ENCODE peak calls at places on chromosomes 4 and X, in eight cellular contexts. One of them, this sample, is unnamed.

GRCh38 chr4:7213802-7214201 is 21.5 kb downstream of the SORCS2 start:
- DNase-seq in activated CD8-positive, alpha-beta memory T cell treated with anti-CD3 and anti-CD28 coated beads for 48 hours: no peak
- DNase-seq in T follicular helper cell: no peak
- DNase-seq in SJSA1: no peak
- DNase-seq in BJ: no peak
- DNase-seq in NCI-H2029 treated with DMSO at 0.1 percent for 48 hours: no peak
- DNase-seq in NCI-H1105: no peak
- DNase-seq in left ventricle myocardium superior: no peak
- DNase-seq in this sample: no peak

GRCh38 chr4:157895205-157895604 is 277.6 kb downstream of the GASK1B start:
- DNase-seq in activated CD8-positive, alpha-beta memory T cell treated with anti-CD3 and anti-CD28 coated beads for 48 hours: no peak
- DNase-seq in NCI-H1105: no peak
- DNase-seq in BJ: no peak
- DNase-seq in NCI-H2029 treated with DMSO at 0.1 percent for 48 hours: no peak
- DNase-seq in T follicular helper cell: no peak
- DNase-seq in SJSA1: no peak
- DNase-seq in left ventricle myocardium superior: no peak
- DNase-seq in this sample: no peak

GRCh38 chrX:96182366-96182765 is 502.3 kb upstream of the DIAPH2 start:
- DNase-seq in left ventricle myocardium superior: no peak
- DNase-seq in NCI-H2029 treated with DMSO at 0.1 percent for 48 hours: no peak
- DNase-seq in NCI-H1105: no peak
- DNase-seq in T follicular helper cell: no peak
- DNase-seq in activated CD8-positive, alpha-beta memory T cell treated with anti-CD3 and anti-CD28 coated beads for 48 hours: no peak
- DNase-seq in SJSA1: no peak
- DNase-seq in BJ: no peak
- DNase-seq in this sample: no peak

GRCh38 chr4:32985256-32985655 is 2265.1 kb downstream of the PCDH7 start:
- DNase-seq in left ventricle myocardium superior: no peak
- DNase-seq in activated CD8-positive, alpha-beta memory T cell treated with anti-CD3 and anti-CD28 coated beads for 48 hours: no peak
- DNase-seq in T follicular helper cell: no peak
- DNase-seq in SJSA1: no peak
- DNase-seq in NCI-H1105: no peak
- DNase-seq in BJ: no peak
- DNase-seq in NCI-H2029 treated with DMSO at 0.1 percent for 48 hours: no peak
- DNase-seq in this sample: no peak

GRCh38 chr4:40912455-40913055 is 162.8 kb downstream of the NSUN7 start:
- DNase-seq in activated CD8-positive, alpha-beta memory T cell treated with anti-CD3 and anti-CD28 coated beads for 48 hours: no peak
- DNase-seq in SJSA1: no peak
- DNase-seq in NCI-H1105: no peak
- DNase-seq in left ventricle myocardium superior: no peak
- DNase-seq in T follicular helper cell: no peak
- DNase-seq in BJ: no peak
- DNase-seq in NCI-H2029 treated with DMSO at 0.1 percent for 48 hours: no peak
- DNase-seq in this sample: no peak

GRCh38 chrX:16603822-16604221 is 46.1 kb upstream of the S100G start:
- DNase-seq in activated CD8-positive, alpha-beta memory T cell treated with anti-CD3 and anti-CD28 coated beads for 48 hours: no peak
- DNase-seq in NCI-H1105: no peak
- DNase-seq in left ventricle myocardium superior: no peak
- DNase-seq in T follicular helper cell: no peak
- DNase-seq in SJSA1: no peak
- DNase-seq in BJ: no peak
- DNase-seq in NCI-H2029 treated with DMSO at 0.1 percent for 48 hours: no peak
- DNase-seq in this sample: no peak

GRCh38 chrX:139203681-139204575 is 326.6 kb upstream of the F9 start:
- DNase-seq in NCI-H1105: no peak
- DNase-seq in activated CD8-positive, alpha-beta memory T cell treated with anti-CD3 and anti-CD28 coated beads for 48 hours: no peak
- DNase-seq in NCI-H2029 treated with DMSO at 0.1 percent for 48 hours: no peak
- DNase-seq in left ventricle myocardium superior: peak
- DNase-seq in T follicular helper cell: no peak
- DNase-seq in BJ: no peak
- DNase-seq in SJSA1: no peak
- DNase-seq in this sample: no peak

GRCh38 chr4:38189445-38189844 is 229.2 kb downstream of the PTTG2 start:
- DNase-seq in activated CD8-positive, alpha-beta memory T cell treated with anti-CD3 and anti-CD28 coated beads for 48 hours: no peak
- DNase-seq in NCI-H1105: no peak
- DNase-seq in left ventricle myocardium superior: no peak
- DNase-seq in T follicular helper cell: no peak
- DNase-seq in NCI-H2029 treated with DMSO at 0.1 percent for 48 hours: no peak
- DNase-seq in BJ: peak
- DNase-seq in SJSA1: peak
- DNase-seq in this sample: no peak

GRCh38 chr4:122772311-122772710 is 39.8 kb downstream of the BBS12 start:
- DNase-seq in NCI-H2029 treated with DMSO at 0.1 percent for 48 hours: no peak
- DNase-seq in BJ: no peak
- DNase-seq in NCI-H1105: no peak
- DNase-seq in activated CD8-positive, alpha-beta memory T cell treated with anti-CD3 and anti-CD28 coated beads for 48 hours: no peak
- DNase-seq in T follicular helper cell: no peak
- DNase-seq in SJSA1: no peak
- DNase-seq in left ventricle myocardium superior: no peak
- DNase-seq in this sample: no peak

GRCh38 chr4:118931791-118932190 is 43.1 kb downstream of the SYNPO2 start:
- DNase-seq in activated CD8-positive, alpha-beta memory T cell treated with anti-CD3 and anti-CD28 coated beads for 48 hours: no peak
- DNase-seq in NCI-H2029 treated with DMSO at 0.1 percent for 48 hours: no peak
- DNase-seq in left ventricle myocardium superior: no peak
- DNase-seq in NCI-H1105: no peak
- DNase-seq in SJSA1: no peak
- DNase-seq in BJ: no peak
- DNase-seq in T follicular helper cell: no peak
- DNase-seq in this sample: no peak

GRCh38 chr4:2289955-2290333 is 28.0 kb upstream of the MXD4 start:
- DNase-seq in activated CD8-positive, alpha-beta memory T cell treated with anti-CD3 and anti-CD28 coated beads for 48 hours: no peak
- DNase-seq in SJSA1: no peak
- DNase-seq in BJ: no peak
- DNase-seq in NCI-H2029 treated with DMSO at 0.1 percent for 48 hours: no peak
- DNase-seq in NCI-H1105: no peak
- DNase-seq in T follicular helper cell: no peak
- DNase-seq in left ventricle myocardium superior: no peak
- DNase-seq in this sample: no peak

GRCh38 chrX:47321978-47322377 is 48.4 kb upstream of the ZNF157 start:
- DNase-seq in NCI-H2029 treated with DMSO at 0.1 percent for 48 hours: no peak
- DNase-seq in NCI-H1105: no peak
- DNase-seq in activated CD8-positive, alpha-beta memory T cell treated with anti-CD3 and anti-CD28 coated beads for 48 hours: no peak
- DNase-seq in T follicular helper cell: no peak
- DNase-seq in left ventricle myocardium superior: no peak
- DNase-seq in SJSA1: no peak
- DNase-seq in BJ: no peak
- DNase-seq in this sample: peak

GRCh38 chrX:87434618-87435017 is 83.0 kb upstream of the KLHL4 start:
- DNase-seq in left ventricle myocardium superior: no peak
- DNase-seq in NCI-H1105: no peak
- DNase-seq in NCI-H2029 treated with DMSO at 0.1 percent for 48 hours: no peak
- DNase-seq in BJ: no peak
- DNase-seq in T follicular helper cell: no peak
- DNase-seq in activated CD8-positive, alpha-beta memory T cell treated with anti-CD3 and anti-CD28 coated beads for 48 hours: no peak
- DNase-seq in SJSA1: no peak
- DNase-seq in this sample: no peak

GRCh38 chrX:134000260-134001245 is 15.2 kb upstream of the GPC3 start:
- DNase-seq in NCI-H2029 treated with DMSO at 0.1 percent for 48 hours: no peak
- DNase-seq in NCI-H1105: no peak
- DNase-seq in BJ: no peak
- DNase-seq in activated CD8-positive, alpha-beta memory T cell treated with anti-CD3 and anti-CD28 coated beads for 48 hours: no peak
- DNase-seq in left ventricle myocardium superior: no peak
- DNase-seq in SJSA1: no peak
- DNase-seq in T follicular helper cell: no peak
- DNase-seq in this sample: no peak

GRCh38 chrX:1581132-1581531 is 10.3 kb upstream of the AKAP17A start:
- DNase-seq in SJSA1: peak
- DNase-seq in NCI-H2029 treated with DMSO at 0.1 percent for 48 hours: no peak
- DNase-seq in T follicular helper cell: peak
- DNase-seq in NCI-H1105: peak
- DNase-seq in left ventricle myocardium superior: no peak
- DNase-seq in BJ: no peak
- DNase-seq in activated CD8-positive, alpha-beta memory T cell treated with anti-CD3 and anti-CD28 coated beads for 48 hours: peak
- DNase-seq in this sample: peak

GRCh38 chr4:89316931-89317366 is 9.3 kb upstream of the GPRIN3 start:
- DNase-seq in NCI-H1105: no peak
- DNase-seq in activated CD8-positive, alpha-beta memory T cell treated with anti-CD3 and anti-CD28 coated beads for 48 hours: no peak
- DNase-seq in SJSA1: peak
- DNase-seq in NCI-H2029 treated with DMSO at 0.1 percent for 48 hours: no peak
- DNase-seq in BJ: no peak
- DNase-seq in left ventricle myocardium superior: no peak
- DNase-seq in T follicular helper cell: no peak
- DNase-seq in this sample: no peak

GRCh38 chr4:82773049-82773448 is 25.5 kb downstream of the SCD5 start:
- DNase-seq in NCI-H2029 treated with DMSO at 0.1 percent for 48 hours: no peak
- DNase-seq in BJ: no peak
- DNase-seq in T follicular helper cell: no peak
- DNase-seq in NCI-H1105: no peak
- DNase-seq in activated CD8-positive, alpha-beta memory T cell treated with anti-CD3 and anti-CD28 coated beads for 48 hours: no peak
- DNase-seq in left ventricle myocardium superior: no peak
- DNase-seq in SJSA1: no peak
- DNase-seq in this sample: no peak

GRCh38 chrX:630922-631496 is 418 bp downstream of the SHOX start:
- DNase-seq in SJSA1: no peak
- DNase-seq in left ventricle myocardium superior: no peak
- DNase-seq in activated CD8-positive, alpha-beta memory T cell treated with anti-CD3 and anti-CD28 coated beads for 48 hours: no peak
- DNase-seq in NCI-H1105: no peak
- DNase-seq in T follicular helper cell: no peak
- DNase-seq in BJ: no peak
- DNase-seq in NCI-H2029 treated with DMSO at 0.1 percent for 48 hours: no peak
- DNase-seq in this sample: peak

GRCh38 chr4:72522440-72522839 is 46.6 kb downstream of the ADAMTS3 start:
- DNase-seq in activated CD8-positive, alpha-beta memory T cell treated with anti-CD3 and anti-CD28 coated beads for 48 hours: no peak
- DNase-seq in NCI-H1105: no peak
- DNase-seq in BJ: no peak
- DNase-seq in NCI-H2029 treated with DMSO at 0.1 percent for 48 hours: no peak
- DNase-seq in left ventricle myocardium superior: no peak
- DNase-seq in T follicular helper cell: no peak
- DNase-seq in SJSA1: no peak
- DNase-seq in this sample: no peak

GRCh38 chr4:101685126-101685525 is 105.4 kb upstream of the BANK1 start:
- DNase-seq in BJ: no peak
- DNase-seq in SJSA1: no peak
- DNase-seq in NCI-H2029 treated with DMSO at 0.1 percent for 48 hours: no peak
- DNase-seq in activated CD8-positive, alpha-beta memory T cell treated with anti-CD3 and anti-CD28 coated beads for 48 hours: no peak
- DNase-seq in left ventricle myocardium superior: no peak
- DNase-seq in T follicular helper cell: no peak
- DNase-seq in NCI-H1105: no peak
- DNase-seq in this sample: no peak

GRCh38 chr4:73836373-73837269 is at the start of gene CXCL6:
- DNase-seq in BJ: no peak
- DNase-seq in NCI-H2029 treated with DMSO at 0.1 percent for 48 hours: no peak
- DNase-seq in left ventricle myocardium superior: peak
- DNase-seq in activated CD8-positive, alpha-beta memory T cell treated with anti-CD3 and anti-CD28 coated beads for 48 hours: no peak
- DNase-seq in SJSA1: no peak
- DNase-seq in T follicular helper cell: no peak
- DNase-seq in NCI-H1105: no peak
- DNase-seq in this sample: peak

GRCh38 chr4:61995717-61996337 is 795.7 kb downstream of the ADGRL3 start:
- DNase-seq in T follicular helper cell: no peak
- DNase-seq in activated CD8-positive, alpha-beta memory T cell treated with anti-CD3 and anti-CD28 coated beads for 48 hours: no peak
- DNase-seq in SJSA1: no peak
- DNase-seq in left ventricle myocardium superior: no peak
- DNase-seq in NCI-H1105: no peak
- DNase-seq in BJ: no peak
- DNase-seq in NCI-H2029 treated with DMSO at 0.1 percent for 48 hours: no peak
- DNase-seq in this sample: no peak

GRCh38 chr4:73761856-73762255 is 21.5 kb downstream of the CXCL8 start:
- DNase-seq in activated CD8-positive, alpha-beta memory T cell treated with anti-CD3 and anti-CD28 coated beads for 48 hours: no peak
- DNase-seq in SJSA1: no peak
- DNase-seq in NCI-H1105: no peak
- DNase-seq in NCI-H2029 treated with DMSO at 0.1 percent for 48 hours: no peak
- DNase-seq in BJ: no peak
- DNase-seq in T follicular helper cell: no peak
- DNase-seq in left ventricle myocardium superior: no peak
- DNase-seq in this sample: no peak

GRCh38 chr4:177444911-177445736 is 2.9 kb upstream of the AGA start:
- DNase-seq in T follicular helper cell: no peak
- DNase-seq in NCI-H2029 treated with DMSO at 0.1 percent for 48 hours: no peak
- DNase-seq in NCI-H1105: no peak
- DNase-seq in SJSA1: no peak
- DNase-seq in left ventricle myocardium superior: no peak
- DNase-seq in activated CD8-positive, alpha-beta memory T cell treated with anti-CD3 and anti-CD28 coated beads for 48 hours: no peak
- DNase-seq in BJ: no peak
- DNase-seq in this sample: peak

GRCh38 chr4:7398104-7398423 is 36.7 kb downstream of the PSAPL1 start:
- DNase-seq in BJ: no peak
- DNase-seq in SJSA1: no peak
- DNase-seq in left ventricle myocardium superior: peak
- DNase-seq in activated CD8-positive, alpha-beta memory T cell treated with anti-CD3 and anti-CD28 coated beads for 48 hours: no peak
- DNase-seq in NCI-H2029 treated with DMSO at 0.1 percent for 48 hours: peak
- DNase-seq in NCI-H1105: peak
- DNase-seq in T follicular helper cell: no peak
- DNase-seq in this sample: no peak

GRCh38 chr4:112897548-112897947 is 151.9 kb upstream of the ANK2 start:
- DNase-seq in activated CD8-positive, alpha-beta memory T cell treated with anti-CD3 and anti-CD28 coated beads for 48 hours: no peak
- DNase-seq in NCI-H2029 treated with DMSO at 0.1 percent for 48 hours: no peak
- DNase-seq in NCI-H1105: no peak
- DNase-seq in BJ: no peak
- DNase-seq in left ventricle myocardium superior: no peak
- DNase-seq in SJSA1: no peak
- DNase-seq in T follicular helper cell: no peak
- DNase-seq in this sample: no peak

GRCh38 chr4:120918092-120918491 is 4.4 kb downstream of the PRDM5 start:
- DNase-seq in BJ: no peak
- DNase-seq in left ventricle myocardium superior: no peak
- DNase-seq in NCI-H1105: no peak
- DNase-seq in activated CD8-positive, alpha-beta memory T cell treated with anti-CD3 and anti-CD28 coated beads for 48 hours: no peak
- DNase-seq in NCI-H2029 treated with DMSO at 0.1 percent for 48 hours: no peak
- DNase-seq in T follicular helper cell: no peak
- DNase-seq in SJSA1: no peak
- DNase-seq in this sample: no peak

GRCh38 chrX:21747523-21747922 is 10.4 kb downstream of the SMPX start:
- DNase-seq in NCI-H2029 treated with DMSO at 0.1 percent for 48 hours: no peak
- DNase-seq in NCI-H1105: no peak
- DNase-seq in activated CD8-positive, alpha-beta memory T cell treated with anti-CD3 and anti-CD28 coated beads for 48 hours: no peak
- DNase-seq in SJSA1: no peak
- DNase-seq in left ventricle myocardium superior: no peak
- DNase-seq in BJ: no peak
- DNase-seq in T follicular helper cell: no peak
- DNase-seq in this sample: no peak

GRCh38 chr4:84965558-84966381 is 720 bp downstream of the WDFY3 start:
- DNase-seq in SJSA1: peak
- DNase-seq in NCI-H1105: peak
- DNase-seq in BJ: no peak
- DNase-seq in left ventricle myocardium superior: peak
- DNase-seq in T follicular helper cell: no peak
- DNase-seq in activated CD8-positive, alpha-beta memory T cell treated with anti-CD3 and anti-CD28 coated beads for 48 hours: no peak
- DNase-seq in NCI-H2029 treated with DMSO at 0.1 percent for 48 hours: no peak
- DNase-seq in this sample: peak

This sample was measured in H1.